ENCODE peak calls at places on chromosomes 2 and 18, in four cellular contexts. T is tibial artery, U is cardiac muscle cell, C is tibial nerve. J is an unnamed sample. For H3K9me3, the result is how much of the 10 kb centered on the place peaks cover.

GRCh38 chr2:91477731-91478672 is 2786.5 kb downstream of the RPIA start:
- DNase-seq in T (no peak), U (peak), C (no peak), J (peak)

GRCh38 chr2:240593026-240593702 is 6.6 kb downstream of the CAPN10 start:
- DNase-seq in T (no peak), U (no peak), C (no peak), J (no peak)

GRCh38 chr18:23994361-23994902 is 20.1 kb upstream of the TTC39C start:
- DNase-seq in T (peak), U (no peak), C (peak), J (no peak)

GRCh38 chr18:6405237-6406074 is 9.3 kb downstream of the L3MBTL4 start:
- DNase-seq in T (no peak), U (no peak), C (no peak), J (no peak)

GRCh38 chr2:69946351-69947077 is 14.9 kb downstream of the ASPRV1 start:
- DNase-seq in T (no peak), U (no peak), C (no peak), J (no peak)

GRCh38 chr2:154189963-154190362 is 318.2 kb downstream of the GALNT13 start:
- DNase-seq in T (no peak), U (no peak), C (no peak), J (no peak)

GRCh38 chr2:676647-677055 is 555 bp downstream of the TMEM18 start:
- DNase-seq in T (peak), U (peak), C (peak), J (peak)

GRCh38 chr2:237904806-237905599 is 45.6 kb downstream of the RAMP1 start:
- DNase-seq in T (peak), U (peak), C (no peak), J (no peak)

GRCh38 chr2:11744631-11745394 is 1.6 kb upstream of the LPIN1 start:
- DNase-seq in T (no peak), U (peak), C (no peak), J (no peak)

GRCh38 chr2:230680463-230681195 is 32.0 kb upstream of the CAB39 start:
- DNase-seq in T (no peak), U (no peak), C (no peak), J (no peak)

GRCh38 chr18:37322497-37323035 is 243.0 kb downstream of the CELF4 start:
- DNase-seq in T (no peak), U (peak), C (peak), J (no peak)

GRCh38 chr18:58671122-58671940 is at the start of gene MALT1:
- DNase-seq in T (peak), U (peak), C (peak), J (peak)

GRCh38 chr2:138293045-138293444 is 208.5 kb upstream of the SPOPL start:
- DNase-seq in T (no peak), U (no peak), C (no peak), J (no peak)

GRCh38 chr2:38603402-38604265 is 906 bp upstream of the HNRNPLL start:
- DNase-seq in T (peak), U (peak), C (peak), J (peak)

GRCh38 chr2:39492095-39492590 is 55.1 kb upstream of the MAP4K3 start:
- DNase-seq in T (no peak), U (no peak), C (no peak), J (no peak)

GRCh38 chr2:105449083-105449482 is 50.2 kb upstream of the FHL2 start:
- DNase-seq in T (no peak), U (peak), C (no peak), J (no peak)

GRCh38 chr2:191128172-191128910 is 22.5 kb downstream of the STAT4 start:
- DNase-seq in T (no peak), U (no peak), C (no peak), J (no peak)

GRCh38 chr2:50952596-50952995 is 79.3 kb downstream of the NRXN1 start:
- DNase-seq in T (no peak), U (no peak), C (no peak), J (no peak)

GRCh38 chr18:47409519-47409918 is 158.1 kb upstream of the SKOR2 start:
- DNase-seq in T (no peak), U (no peak), C (no peak), J (no peak)
- H3K9me3 ChIP-seq in T (under half), U (under half), C (under half), J (under half)

GRCh38 chr2:6846967-6847695 is 18.6 kb downstream of the CMPK2 start:
- DNase-seq in T (no peak), U (no peak), C (no peak), J (no peak)
- H3K9me3 ChIP-seq in T (half or more), U (under half), C (half or more), J (under half)

GRCh38 chr18:9746958-9747357 is 38.9 kb downstream of the RAB31 start:
- DNase-seq in T (no peak), U (no peak), C (no peak), J (no peak)
- H3K9me3 ChIP-seq in T (under half), U (under half), C (under half), J (under half)

GRCh38 chr2:84477886-84478285 is 18.8 kb upstream of the SUCLG1 start:
- DNase-seq in T (no peak), U (no peak), C (no peak), J (no peak)
- H3K9me3 ChIP-seq in T (under half), U (under half), C (under half), J (under half)

DNA sequence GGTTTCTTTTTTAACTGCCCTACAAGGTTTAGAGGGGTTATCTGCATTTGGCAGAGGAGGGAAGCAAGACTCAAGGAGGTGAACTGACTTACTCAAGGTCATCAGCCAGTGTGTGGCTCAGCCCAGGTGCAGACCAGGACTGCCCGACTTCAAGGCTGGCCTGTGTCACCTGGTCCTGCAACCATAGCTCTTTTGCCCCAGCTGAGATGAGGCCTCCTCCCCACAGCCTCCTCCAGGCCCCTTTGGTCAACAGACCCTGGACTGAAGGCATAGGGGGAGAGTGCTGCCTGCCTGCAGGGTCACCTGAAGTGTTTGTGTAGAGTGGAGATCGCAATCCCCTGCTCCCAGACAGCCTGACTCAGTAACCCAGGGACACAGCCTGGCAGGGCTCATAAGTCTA is 168.5 kb upstream of the GLI2 start:
- DNase-seq in T (no peak), U (no peak), C (no peak), J (no peak)
- H3K9me3 ChIP-seq in T (under half), U (under half), C (under half), J (under half)

GRCh38 chr2:127358971-127359370 is 28.8 kb downstream of the MAP3K2 start:
- DNase-seq in T (no peak), U (no peak), C (no peak), J (no peak)
- H3K9me3 ChIP-seq in T (under half), U (under half), C (under half), J (under half)

GRCh38 chr18:35253655-35254287 is 12.9 kb downstream of the ZNF397 start:
- DNase-seq in T (no peak), U (no peak), C (no peak), J (no peak)
- H3K9me3 ChIP-seq in T (under half), U (under half), C (under half), J (under half)

DNA sequence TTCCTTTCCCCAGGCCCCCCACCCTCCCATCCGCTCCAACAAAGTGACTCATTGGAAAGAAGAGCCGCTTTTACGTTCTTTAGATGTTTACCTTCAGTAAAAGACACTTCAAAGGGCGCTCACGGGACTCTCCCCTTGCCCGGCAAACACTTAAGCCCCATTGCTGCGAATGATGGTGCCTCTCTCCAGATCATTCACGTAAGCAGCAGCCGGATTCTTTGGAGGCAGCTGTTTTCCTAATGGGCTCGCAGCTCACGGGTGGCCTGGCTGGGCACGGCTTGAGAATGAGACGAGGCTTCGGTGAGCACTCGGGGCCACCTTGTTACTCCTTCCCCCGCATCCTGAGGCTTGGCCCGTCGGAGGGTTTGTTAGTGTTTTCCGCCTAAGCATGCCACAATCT is 165.3 kb upstream of the SALL3 start:
- DNase-seq in T (no peak), U (no peak), C (no peak), J (no peak)
- H3K9me3 ChIP-seq in T (under half), U (under half), C (under half), J (under half)

DNA sequence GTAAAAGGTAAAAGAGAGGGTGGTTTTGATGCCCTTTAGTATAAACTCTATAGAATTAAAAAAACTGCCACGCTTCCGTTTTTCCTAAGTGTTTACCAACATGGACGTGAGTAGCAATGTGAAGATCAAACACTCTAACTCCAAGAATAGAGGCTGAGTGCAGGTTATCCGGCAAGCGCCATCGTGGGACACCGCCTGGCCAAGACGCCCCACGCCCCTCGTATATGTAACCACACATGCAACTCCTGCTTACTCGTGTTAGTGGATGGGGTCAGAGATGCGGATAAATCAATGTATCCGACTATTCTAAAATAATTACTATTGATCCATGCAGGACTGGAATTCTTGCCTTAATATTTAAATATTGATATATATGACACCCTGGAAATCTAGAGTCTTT is 741.3 kb downstream of the GALR1 start:
- DNase-seq in T (no peak), U (no peak), C (no peak), J (no peak)
- H3K9me3 ChIP-seq in T (under half), U (under half), C (under half), J (under half)